ENCODE peak calls at places on chromosomes 7 and 10, in seven cellular contexts. V is NCI-H2171 treated with DMSO at 0.1 percent for 48 hours, D is T-helper 22 cell, Z is head of caudate nucleus, F is BE2C, L is posterior cingulate gyrus, P is LoVo. O is an unnamed sample.

GRCh38 chr10:22927661-22928403 is at the start of gene ARMC3:
- DNase-seq in V (peak), P (no peak), F (peak), Z (peak), D (peak), L (peak), O (no peak)

GRCh38 chr10:22824520-22824919 is 103.3 kb upstream of the ARMC3 start:
- DNase-seq in Z (no peak), L (no peak), F (no peak), D (no peak), P (no peak), V (no peak), O (no peak)

GRCh38 chr7:82109288-82109687 is 334.3 kb downstream of the CACNA2D1 start:
- DNase-seq in V (no peak), F (no peak), Z (no peak), L (no peak), P (no peak), D (no peak), O (peak)

GRCh38 chr10:61108880-61109279 is 164.9 kb upstream of the RHOBTB1 start:
- DNase-seq in D (no peak), L (no peak), F (peak), Z (peak), V (no peak), P (no peak), O (no peak)

GRCh38 chr7:23393636-23394035 is 76.7 kb downstream of the IGF2BP3 start:
- DNase-seq in Z (no peak), F (no peak), V (no peak), L (no peak), D (no peak), P (no peak), O (no peak)

GRCh38 chr10:11449761-11450160 is 161.7 kb downstream of the USP6NL start:
- DNase-seq in D (no peak), F (no peak), P (no peak), Z (no peak), L (no peak), V (no peak), O (no peak)

GRCh38 chr7:136036336-136036735 is 59.2 kb upstream of the MTPN start:
- DNase-seq in V (no peak), Z (no peak), F (no peak), P (no peak), D (no peak), L (no peak), O (no peak)

GRCh38 chr10:95500649-95501048 is 60.5 kb downstream of the SORBS1 start:
- DNase-seq in P (no peak), L (peak), Z (no peak), D (no peak), F (no peak), V (no peak), O (no peak)

GRCh38 chr10:790821-791551 is 101.5 kb upstream of the DIP2C start:
- DNase-seq in D (no peak), P (no peak), Z (peak), L (no peak), V (no peak), F (no peak), O (no peak)

GRCh38 chr7:157854066-157854891 is 517.5 kb downstream of the DNAJB6 start:
- DNase-seq in P (no peak), F (no peak), D (no peak), V (no peak), L (no peak), Z (no peak), O (no peak)

GRCh38 chr10:63770523-63770922 is 249.3 kb downstream of the REEP3 start:
- DNase-seq in L (no peak), F (no peak), Z (no peak), P (no peak), V (no peak), D (no peak), O (peak)

GRCh38 chr7:50667338-50667737 is 102.1 kb upstream of the DDC start:
- DNase-seq in V (no peak), F (no peak), L (no peak), P (no peak), D (no peak), Z (no peak), O (no peak)

GRCh38 chr7:71408276-71408675 is 276.3 kb downstream of the GALNT17 start:
- DNase-seq in D (no peak), L (peak), V (peak), Z (no peak), P (no peak), F (no peak), O (no peak)

GRCh38 chr10:32357056-32357735 is 10.2 kb upstream of the EPC1 start:
- DNase-seq in Z (no peak), V (no peak), P (no peak), L (no peak), D (no peak), F (no peak), O (no peak)

GRCh38 chr7:10863476-10863875 is 110.2 kb upstream of the PHF14 start:
- DNase-seq in V (no peak), Z (no peak), L (no peak), F (no peak), D (no peak), P (no peak), O (no peak)

GRCh38 chr7:55351263-55351662 is 13.9 kb upstream of the LANCL2 start:
- DNase-seq in V (no peak), L (no peak), F (no peak), D (no peak), P (no peak), Z (no peak), O (no peak)

GRCh38 chr10:5434017-5434753 is 21.8 kb downstream of the NET1 start:
- DNase-seq in F (no peak), L (no peak), Z (no peak), V (peak), P (peak), D (no peak), O (peak)

GRCh38 chr10:119644994-119645393 is 6.2 kb upstream of the BAG3 start:
- DNase-seq in Z (no peak), L (no peak), F (no peak), P (no peak), V (no peak), D (no peak), O (no peak)

GRCh38 chr10:87740232-87740631 is 77.8 kb downstream of the ATAD1 start:
- DNase-seq in F (no peak), D (no peak), Z (no peak), P (no peak), V (no peak), L (no peak), O (peak)

GRCh38 chr7:38328814-38329213 is 55.4 kb upstream of the TARP start:
- DNase-seq in V (no peak), F (no peak), L (no peak), P (no peak), Z (no peak), D (no peak), O (no peak)

GRCh38 chr7:105389090-105389650 is 449 bp upstream of the SRPK2 start:
- DNase-seq in F (peak), L (peak), V (peak), Z (peak), D (peak), P (peak), O (peak)

GRCh38 chr7:151000886-151001495 is 10.2 kb downstream of the NOS3 start:
- DNase-seq in V (no peak), L (no peak), Z (no peak), P (no peak), F (no peak), D (no peak), O (no peak)

GRCh38 chr10:95260397-95260881 is 30.4 kb downstream of the PDLIM1 start:
- DNase-seq in P (no peak), L (no peak), V (no peak), D (no peak), Z (no peak), F (no peak), O (no peak)

GRCh38 chr10:86364551-86365345 is 1.8 kb downstream of the GRID1 start:
- DNase-seq in Z (peak), L (no peak), F (peak), D (no peak), P (no peak), V (no peak), O (no peak)

GRCh38 chr7:14697684-14698083 is 204.9 kb downstream of the DGKB start:
- DNase-seq in V (no peak), L (no peak), Z (no peak), F (no peak), P (no peak), D (no peak), O (no peak)

GRCh38 chr7:101816499-101817030 is 861 bp upstream of the CUX1 start:
- DNase-seq in L (no peak), V (no peak), Z (peak), P (peak), D (no peak), F (peak), O (peak)

GRCh38 chr7:47354831-47355541 is 226.9 kb downstream of the TNS3 start:
- DNase-seq in V (no peak), L (no peak), D (no peak), F (no peak), Z (peak), P (no peak), O (no peak)

GRCh38 chr10:7152982-7153381 is 257.9 kb downstream of the SFMBT2 start:
- DNase-seq in Z (no peak), L (no peak), F (no peak), P (no peak), V (no peak), D (no peak), O (no peak)

GRCh38 chr10:76962851-76963250 is 674.8 kb downstream of the KCNMA1 start:
- DNase-seq in L (no peak), Z (no peak), P (no peak), D (no peak), V (no peak), F (no peak), O (no peak)

GRCh38 chr10:12579954-12580858 is 230.9 kb downstream of the CAMK1D start:
- DNase-seq in Z (no peak), V (peak), D (no peak), P (no peak), F (no peak), L (no peak), O (no peak)

GRCh38 chr7:2151235-2151634 is 81.5 kb downstream of the MAD1L1 start:
- DNase-seq in L (peak), V (peak), D (no peak), F (no peak), Z (peak), P (no peak), O (no peak)

GRCh38 chr7:100682991-100683658 is 9.6 kb downstream of the GNB2 start:
- DNase-seq in D (no peak), P (no peak), F (peak), L (no peak), Z (no peak), V (no peak), O (no peak)

GRCh38 chr10:74949434-74949833 is 123.0 kb downstream of the KAT6B start:
- DNase-seq in L (no peak), Z (no peak), P (no peak), F (no peak), D (no peak), V (no peak), O (no peak)

GRCh38 chr10:68333058-68333395 is 299 bp upstream of the PBLD start:
- DNase-seq in L (no peak), F (no peak), Z (no peak), P (no peak), D (no peak), V (no peak), O (no peak)

GRCh38 chr7:42910306-42910705 is 1.6 kb downstream of the C7orf25 start:
- DNase-seq in F (no peak), V (no peak), P (no peak), L (no peak), D (no peak), Z (peak), O (no peak)

GRCh38 chr10:121596668-121597503 is 1.4 kb downstream of the FGFR2 start:
- DNase-seq in D (no peak), Z (peak), P (no peak), V (peak), L (peak), F (peak), O (peak)

GRCh38 chr10:75191821-75192568 is 18.6 kb upstream of the VDAC2 start:
- DNase-seq in L (no peak), Z (no peak), D (no peak), V (no peak), P (peak), F (no peak), O (peak)

GRCh38 chr7:41448104-41448503 is 254.8 kb downstream of the INHBA start:
- DNase-seq in P (no peak), Z (no peak), V (no peak), D (no peak), L (no peak), F (no peak), O (no peak)

GRCh38 chr7:29748286-29749099 is 57.8 kb upstream of the WIPF3 start:
- DNase-seq in V (peak), Z (no peak), P (peak), L (no peak), F (no peak), D (no peak), O (peak)

GRCh38 chr10:127243490-127244272 is 47.3 kb upstream of the INSYN2A start:
- DNase-seq in L (no peak), F (peak), V (no peak), Z (peak), P (peak), D (no peak), O (peak)